ENCODE peak calls at places on chromosomes 5 and 9, in four cellular contexts. Z is nephron progenitor cell; O is heart left ventricle; T is effector CD4-positive, alpha-beta T cell. H is an unnamed sample.

GRCh38 chr5:167949435-167949834 is 342.0 kb upstream of the WWC1 start:
- DNase-seq in T (no peak), Z (no peak), O (no peak), H (no peak)

GRCh38 chr5:20572560-20572959 is 584.6 kb upstream of the CDH18 start:
- DNase-seq in O (no peak), T (no peak), Z (no peak), H (no peak)

GRCh38 chr5:136108131-136108739 is 24.4 kb upstream of the SMAD5 start:
- DNase-seq in Z (no peak), O (no peak), T (no peak), H (no peak)

GRCh38 chr9:92350129-92350739 is 24.5 kb downstream of the CENPP start:
- DNase-seq in Z (no peak), O (no peak), T (no peak), H (no peak)

GRCh38 chr5:36607114-36607561 is 732 bp downstream of the SLC1A3 start:
- DNase-seq in T (no peak), Z (peak), O (peak), H (peak)

GRCh38 chr9:87324613-87325194 is 173.0 kb upstream of the DAPK1 start:
- DNase-seq in T (no peak), O (no peak), Z (no peak), H (peak)

GRCh38 chr5:181161534-181162175 is 14.3 kb downstream of the OR2V2 start:
- DNase-seq in T (no peak), O (no peak), Z (no peak), H (no peak)

GRCh38 chr5:10676224-10676623 is 84.8 kb downstream of the DAP start:
- DNase-seq in Z (no peak), T (no peak), O (no peak), H (peak)

GRCh38 chr5:93717162-93717561 is 24.2 kb downstream of the POU5F2 start:
- DNase-seq in T (no peak), Z (no peak), O (no peak), H (no peak)

GRCh38 chr5:135304352-135305221 is 94.4 kb downstream of the MACROH2A1 start:
- DNase-seq in T (no peak), O (no peak), Z (peak), H (no peak)

GRCh38 chr5:100902406-100903035 is 561 bp downstream of the ST8SIA4 start:
- DNase-seq in O (no peak), T (peak), Z (no peak), H (peak)

GRCh38 chr9:3650994-3651622 is 125.3 kb upstream of the RFX3 start:
- DNase-seq in T (no peak), Z (no peak), O (no peak), H (no peak)

GRCh38 chr5:62144395-62145022 is 161.5 kb upstream of the KIF2A start:
- DNase-seq in Z (no peak), T (no peak), O (no peak), H (no peak)

GRCh38 chr9:32596096-32596865 is 23.3 kb upstream of the NDUFB6 start:
- DNase-seq in T (no peak), Z (no peak), O (no peak), H (no peak)

GRCh38 chr9:35914307-35914807 is 5.1 kb downstream of the SPAAR start:
- DNase-seq in O (peak), Z (peak), T (no peak), H (peak)

GRCh38 chr5:74205745-74206570 is 434.6 kb downstream of the ENC1 start:
- DNase-seq in Z (no peak), T (no peak), O (no peak), H (no peak)

GRCh38 chr5:96919754-96920197 is 16.1 kb upstream of the LNPEP start:
- DNase-seq in Z (no peak), O (no peak), T (no peak), H (no peak)

GRCh38 chr5:154396128-154396527 is 49.7 kb upstream of the SAP30L start:
- DNase-seq in T (no peak), O (no peak), Z (no peak), H (no peak)

GRCh38 chr5:161410640-161411039 is 135.9 kb downstream of the GABRB2 start:
- DNase-seq in Z (no peak), O (no peak), T (no peak), H (no peak)

GRCh38 chr5:41281215-41281810 is 68.0 kb upstream of the C6 start:
- DNase-seq in O (no peak), T (no peak), Z (no peak), H (peak)

GRCh38 chr5:124824637-124825158 is 78.3 kb upstream of the ZNF608 start:
- DNase-seq in O (no peak), Z (no peak), T (no peak), H (peak)

GRCh38 chr5:132771559-132771998 is 5.5 kb downstream of the SEPTIN8 start:
- DNase-seq in T (no peak), O (no peak), Z (peak), H (no peak)

GRCh38 chr9:33649463-33649862 is 125.4 kb downstream of the ANKRD18B start:
- DNase-seq in T (no peak), O (no peak), Z (no peak), H (no peak)

GRCh38 chr5:91123896-91124295 is 259.2 kb downstream of the ARRDC3 start:
- DNase-seq in Z (no peak), O (no peak), T (no peak), H (no peak)

GRCh38 chr5:134877159-134877558 is 3.0 kb downstream of the TXNDC15 start:
- DNase-seq in Z (no peak), T (no peak), O (no peak), H (no peak)

GRCh38 chr9:4850611-4851010 is 57.9 kb downstream of the RCL1 start:
- DNase-seq in O (no peak), T (no peak), Z (no peak), H (no peak)

GRCh38 chr5:127757576-127757975 is 54.4 kb downstream of the CCDC192 start:
- DNase-seq in O (no peak), Z (no peak), T (no peak), H (peak)

GRCh38 chr5:3597727-3598082 is 2.1 kb downstream of the IRX1 start:
- DNase-seq in O (no peak), T (no peak), Z (no peak), H (no peak)

GRCh38 chr9:135275163-135275925 is 187.9 kb downstream of the OLFM1 start:
- DNase-seq in T (no peak), O (no peak), Z (no peak), H (no peak)

GRCh38 chr9:13278368-13279246 is 885 bp downstream of the MPDZ start:
- DNase-seq in O (peak), T (no peak), Z (peak), H (peak)

GRCh38 chr5:142683116-142683515 is 2.8 kb downstream of the FGF1 start:
- DNase-seq in O (no peak), T (no peak), Z (no peak), H (no peak)

GRCh38 chr9:109868222-109868621 is 88.2 kb downstream of the PALM2AKAP2 start:
- DNase-seq in O (no peak), T (no peak), Z (no peak), H (no peak)

GRCh38 chr5:132737982-132738770 is 830 bp upstream of the KIF3A start:
- DNase-seq in T (no peak), Z (no peak), O (no peak), H (no peak)

GRCh38 chr9:133621868-133622267 is 12.7 kb upstream of the FAM163B start:
- DNase-seq in O (no peak), Z (no peak), T (no peak), H (no peak)

GRCh38 chr9:121694582-121694981 is 43.1 kb downstream of the DAB2IP start:
- DNase-seq in O (peak), T (no peak), Z (no peak), H (no peak)

GRCh38 chr9:107260437-107261081 is 22.5 kb upstream of the RAD23B start:
- DNase-seq in T (no peak), O (no peak), Z (no peak), H (no peak)

GRCh38 chr5:31741496-31741895 is 102.6 kb downstream of the PDZD2 start:
- DNase-seq in T (no peak), O (no peak), Z (no peak), H (no peak)

H was measured in SK-N-DZ.